ENCODE peak calls at places on chromosome 15, in eight cellular contexts. C is fibroblast of the aortic adventitia, H is NB4, T is uterus, X is A549, W is lower leg skin, B is WERI-Rb-1, Z is psoas muscle. R is an unnamed sample.

GRCh38 chr15:37695719-37696118 is 238.7 kb upstream of the TMCO5A start:
- DNase-seq in C (peak; percentile 18), X (no peak), W (no peak), T (no peak), Z (no peak), B (no peak), H (no peak), R (no peak)

GRCh38 chr15:69472575-69472974 is 20.0 kb downstream of the RPLP1 start:
- DNase-seq in Z (no peak), X (no peak), B (no peak), H (no peak), T (no peak), C (no peak), W (no peak), R (no peak)

GRCh38 chr15:74725241-74725774 is at the start of gene CYP1A1:
- DNase-seq in Z (no peak), X (no peak), B (peak; percentile 43), W (no peak), H (peak; percentile 29), T (no peak), C (no peak), R (peak; percentile 7)

GRCh38 chr15:68558318-68559305 is 20.2 kb upstream of the CORO2B start:
- DNase-seq in H (peak; percentile 37), X (no peak), B (no peak), Z (no peak), C (no peak), W (no peak), T (no peak), R (no peak)

GRCh38 chr15:36903922-36904479 is 196.3 kb downstream of the MEIS2 start:
- DNase-seq in X (no peak), B (peak; percentile 59), C (no peak), H (no peak), T (no peak), Z (no peak), W (peak; percentile 50), R (no peak)

GRCh38 chr15:58392141-58392540 is 39.6 kb upstream of the LIPC start:
- DNase-seq in W (no peak), X (no peak), H (no peak), T (no peak), Z (no peak), B (no peak), C (no peak), R (no peak)

GRCh38 chr15:34650177-34650576 is 66.7 kb upstream of the GOLGA8B start:
- DNase-seq in T (no peak), B (no peak), X (no peak), H (no peak), W (no peak), C (peak; percentile 1), Z (no peak), R (no peak)

GRCh38 chr15:71545223-71545760 is 265.1 kb upstream of the NR2E3 start:
- DNase-seq in X (no peak), B (no peak), W (no peak), H (no peak), T (no peak), C (peak; percentile 54), Z (no peak), R (no peak)

GRCh38 chr15:43204016-43204901 is 16.6 kb downstream of the EPB42 start:
- DNase-seq in X (peak; percentile 50), H (peak; percentile 56), T (no peak), Z (peak; percentile 44), B (peak; percentile 62), C (peak; percentile 68), W (no peak), R (no peak)

GRCh38 chr15:91186892-91187644 is 87.0 kb downstream of the SV2B start:
- DNase-seq in B (no peak), T (no peak), Z (no peak), W (no peak), X (peak; percentile 22), H (peak; percentile 61), C (peak; percentile 30), R (peak; percentile 21)

GRCh38 chr15:65077981-65078352 is 1.4 kb downstream of the KBTBD13 start:
- DNase-seq in C (peak; percentile 60), X (peak; percentile 92), T (peak; percentile 79), W (no peak), Z (peak; percentile 74), B (no peak), H (peak; percentile 42), R (peak; percentile 21)
- TF ChIP-seq CTCF in C (peak; percentile 71), X (peak; percentile 93), T (peak; percentile 84), W (no peak), Z (peak; percentile 60), B (no peak), H (no peak), R (peak; percentile 67)

GRCh38 chr15:98753726-98754125 is 105.4 kb downstream of the IGF1R start:
- DNase-seq in W (no peak), T (no peak), Z (no peak), H (no peak), C (peak; percentile 39), X (no peak), B (no peak), R (no peak)

GRCh38 chr15:98751767-98752166 is 103.4 kb downstream of the IGF1R start:
- DNase-seq in X (no peak), T (no peak), B (no peak), C (no peak), Z (no peak), H (no peak), W (no peak), R (no peak)

GRCh38 chr15:98755138-98755537 is 106.8 kb downstream of the IGF1R start:
- DNase-seq in T (no peak), H (peak; percentile 24), B (no peak), X (peak; percentile 31), W (no peak), Z (no peak), C (no peak), R (no peak)

GRCh38 chr15:98755781-98756180 is 107.4 kb downstream of the IGF1R start:
- DNase-seq in B (no peak), Z (no peak), C (peak; percentile 46), W (no peak), T (no peak), H (no peak), X (no peak), R (no peak)

GRCh38 chr15:98754283-98755022 is 106.1 kb downstream of the IGF1R start:
- DNase-seq in Z (no peak), W (no peak), H (no peak), T (no peak), C (peak; percentile 60), X (peak; percentile 53), B (no peak), R (no peak)
- H3K4me3 ChIP-seq in Z (peak overlapping the region; percentile 36), W (no peak overlapping the region), H (no peak overlapping the region), T (peak overlapping the region; percentile 9), C (peak overlapping the region; percentile 64), X (peak overlapping the region; percentile 37), B (no peak overlapping the region), R (peak overlapping the region; percentile 17)

GRCh38 chr15:52261026-52261425 is 34.6 kb downstream of the MYO5C start:
- DNase-seq in H (no peak), Z (no peak), T (no peak), X (no peak), W (no peak), C (no peak), B (no peak), R (no peak)

GRCh38 chr15:52259503-52259902 is 36.1 kb downstream of the MYO5C start:
- DNase-seq in C (no peak), T (no peak), H (no peak), W (no peak), X (no peak), B (no peak), Z (no peak), R (peak; percentile 86)

GRCh38 chr15:52262364-52262763 is 33.2 kb downstream of the MYO5C start:
- DNase-seq in Z (no peak), W (no peak), B (no peak), X (no peak), C (no peak), T (no peak), H (no peak), R (no peak)

GRCh38 chr15:52263563-52263962 is 32.0 kb downstream of the MYO5C start:
- DNase-seq in Z (no peak), T (no peak), H (no peak), B (no peak), W (no peak), X (no peak), C (no peak), R (no peak)

GRCh38 chr15:52261498-52262242 is 33.9 kb downstream of the MYO5C start:
- DNase-seq in X (peak; percentile 74), C (peak; percentile 67), H (peak; percentile 54), Z (peak; percentile 41), W (peak; percentile 67), T (peak; percentile 73), B (no peak), R (peak; percentile 85)
- TF ChIP-seq CTCF in X (no peak), C (peak; percentile 26), H (no peak), Z (no peak), W (no peak), T (no peak), B (no peak), R (no peak)

GRCh38 chr15:55899537-55899936 is 93.9 kb downstream of the NEDD4 start:
- DNase-seq in X (no peak), W (no peak), C (no peak), H (no peak), Z (no peak), T (no peak), B (no peak), R (no peak)

GRCh38 chr15:55893852-55894251 is 99.6 kb downstream of the NEDD4 start:
- DNase-seq in T (no peak), H (no peak), Z (no peak), B (no peak), X (no peak), C (no peak), W (no peak), R (peak; percentile 53)

GRCh38 chr15:55894406-55894965 is 98.9 kb downstream of the NEDD4 start:
- DNase-seq in T (no peak), W (no peak), B (no peak), C (no peak), Z (no peak), H (no peak), X (no peak), R (no peak)

GRCh38 chr15:55900019-55900418 is 93.4 kb downstream of the NEDD4 start:
- DNase-seq in T (no peak), C (no peak), H (no peak), X (no peak), B (no peak), Z (no peak), W (no peak), R (no peak)

GRCh38 chr15:55897560-55898336 is 95.7 kb downstream of the NEDD4 start:
- DNase-seq in H (peak; percentile 39), T (peak; percentile 40), W (peak; percentile 25), X (peak; percentile 91), Z (peak; percentile 47), B (peak; percentile 60), C (peak; percentile 73), R (no peak)
- H3K4me3 ChIP-seq in H (no peak overlapping the region), T (no peak overlapping the region), W (no peak overlapping the region), X (peak overlapping the region; percentile 3), Z (peak overlapping the region; percentile 63), B (no peak overlapping the region), C (no peak overlapping the region), R (no peak overlapping the region)